ENCODE peak calls at places on chromosomes 11 and 22, in seven cellular contexts. M, P, Y, D, A, L and J are unnamed samples.

GRCh38 chr11:67352546-67353316 is 615 bp downstream of the POLD4 start:
- DNase-seq in M (no peak), P (peak), Y (peak), D (no peak), A (no peak), L (no peak), J (no peak)

GRCh38 chr11:74024630-74025029 is 15.7 kb upstream of the UCP3 start:
- DNase-seq in M (peak), P (peak), Y (no peak), D (peak), A (no peak), L (peak), J (no peak)

GRCh38 chr11:94784884-94785283 is 16.7 kb downstream of the AMOTL1 start:
- DNase-seq in M (no peak), P (no peak), Y (no peak), D (no peak), A (no peak), L (no peak), J (no peak)

GRCh38 chr22:36384766-36385400 is 2.9 kb downstream of the MYH9 start:
- DNase-seq in M (no peak), P (no peak), Y (no peak), D (no peak), A (peak), L (no peak), J (no peak)

GRCh38 chr22:43897751-43898261 is 6.0 kb upstream of the PNPLA5 start:
- DNase-seq in M (peak), P (no peak), Y (no peak), D (no peak), A (no peak), L (no peak), J (no peak)

GRCh38 chr11:114916406-114916805 is 238.1 kb downstream of the NXPE2 start:
- DNase-seq in M (no peak), P (no peak), Y (no peak), D (no peak), A (no peak), L (no peak), J (no peak)

GRCh38 chr11:126167476-126167875 is 44.0 kb downstream of the RPUSD4 start:
- DNase-seq in M (no peak), P (no peak), Y (no peak), D (peak), A (no peak), L (no peak), J (no peak)

GRCh38 chr11:102202972-102203371 is 92.7 kb downstream of the YAP1 start:
- DNase-seq in M (no peak), P (no peak), Y (no peak), D (no peak), A (no peak), L (no peak), J (no peak)

GRCh38 chr22:27377501-27377900 is 424.1 kb downstream of the MN1 start:
- DNase-seq in M (no peak), P (no peak), Y (peak), D (no peak), A (no peak), L (no peak), J (no peak)

GRCh38 chr11:94792453-94792852 is 24.3 kb downstream of the AMOTL1 start:
- DNase-seq in M (no peak), P (no peak), Y (no peak), D (no peak), A (no peak), L (no peak), J (no peak)

GRCh38 chr11:119676461-119677020 is 52.5 kb downstream of the NECTIN1 start:
- DNase-seq in M (peak), P (no peak), Y (no peak), D (no peak), A (no peak), L (no peak), J (no peak)

GRCh38 chr11:32852142-32852541 is 22.4 kb downstream of the PRRG4 start:
- DNase-seq in M (peak), P (no peak), Y (no peak), D (peak), A (no peak), L (no peak), J (no peak)

GRCh38 chr11:78190871-78191538 is 2.3 kb downstream of the USP35 start:
- DNase-seq in M (no peak), P (no peak), Y (no peak), D (no peak), A (no peak), L (no peak), J (no peak)

GRCh38 chr11:58316142-58316541 is 42.7 kb downstream of the OR5B17 start:
- DNase-seq in M (peak), P (no peak), Y (no peak), D (no peak), A (no peak), L (no peak), J (no peak)

GRCh38 chr22:44809456-44809855 is 57.1 kb downstream of the ARHGAP8 start:
- DNase-seq in M (no peak), P (peak), Y (no peak), D (no peak), A (no peak), L (no peak), J (no peak)

GRCh38 chr22:49971232-49972162 is 10.9 kb downstream of the PIM3 start:
- DNase-seq in M (no peak), P (peak), Y (no peak), D (no peak), A (peak), L (peak), J (peak)

GRCh38 chr22:48490513-48491411 is 1336.9 kb downstream of the BRD1 start:
- DNase-seq in M (no peak), P (no peak), Y (no peak), D (no peak), A (no peak), L (no peak), J (no peak)

GRCh38 chr11:115170133-115170815 is 333.9 kb downstream of the CADM1 start:
- DNase-seq in M (peak), P (no peak), Y (peak), D (peak), A (no peak), L (no peak), J (peak)

GRCh38 chr11:126345283-126345682 is 10.2 kb upstream of the ST3GAL4 start:
- DNase-seq in M (no peak), P (peak), Y (no peak), D (no peak), A (no peak), L (no peak), J (no peak)